ENCODE peak calls at places on chromosomes 7 and 10, in seven cellular contexts. X is mesendoderm, V is IMR-90, G is mesenchymal stem cell, Z is H1, R is H9, M is trophoblast cell. K is an unnamed sample.

GRCh38 chr7:57438244-57438643 is 11.7 kb upstream of the ZNF716 start:
- DNase-seq in X (no peak), V (no peak), G (no peak), Z (no peak), R (no peak), M (no peak), K (no peak)

GRCh38 chr7:104943502-104944343 is 70.3 kb upstream of the KMT2E start:
- DNase-seq in X (peak), V (no peak), G (no peak), Z (no peak), R (no peak), M (no peak), K (no peak)

GRCh38 chr7:2003931-2004812 is 228.6 kb downstream of the MAD1L1 start:
- DNase-seq in X (no peak), V (no peak), G (no peak), Z (no peak), R (peak), M (no peak), K (no peak)

GRCh38 chr10:131344747-131345146 is 33.2 kb upstream of the TCERG1L start:
- DNase-seq in X (no peak), V (no peak), G (no peak), Z (no peak), R (no peak), M (no peak), K (no peak)

GRCh38 chr7:43764039-43764789 is 5.7 kb downstream of the BLVRA start:
- DNase-seq in X (no peak), V (no peak), G (no peak), Z (peak), R (no peak), M (no peak), K (no peak)

GRCh38 chr10:8477300-8477699 is 422.8 kb downstream of the GATA3 start:
- DNase-seq in X (no peak), V (no peak), G (no peak), Z (no peak), R (no peak), M (no peak), K (no peak)

GRCh38 chr7:55087521-55087961 is 68.7 kb downstream of the EGFR start:
- DNase-seq in X (no peak), V (no peak), G (no peak), Z (no peak), R (no peak), M (no peak), K (no peak)

GRCh38 chr7:38438938-38439337 is 165.5 kb upstream of the TARP start:
- DNase-seq in X (no peak), V (no peak), G (no peak), Z (no peak), R (no peak), M (no peak), K (no peak)

GRCh38 chr10:101230185-101230917 is 1.1 kb upstream of the LBX1 start:
- DNase-seq in X (no peak), V (no peak), G (no peak), Z (no peak), R (no peak), M (no peak), K (no peak)

GRCh38 chr10:50552308-50552707 is 71.4 kb downstream of the SGMS1 start:
- DNase-seq in X (no peak), V (peak), G (peak), Z (no peak), R (no peak), M (no peak), K (no peak)

GRCh38 chr7:78039791-78040776 is 241.5 kb downstream of the PHTF2 start:
- DNase-seq in X (peak), V (no peak), G (no peak), Z (peak), R (peak), M (peak), K (peak)

GRCh38 chr7:154546946-154547587 is 455.9 kb downstream of the PAXIP1 start:
- DNase-seq in X (no peak), V (no peak), G (no peak), Z (no peak), R (no peak), M (no peak), K (no peak)

GRCh38 chr10:77160679-77161078 is 476.9 kb downstream of the KCNMA1 start:
- DNase-seq in X (no peak), V (peak), G (peak), Z (no peak), R (no peak), M (no peak), K (no peak)

GRCh38 chr7:138756591-138757222 is 41.1 kb upstream of the TMEM213 start:
- DNase-seq in X (no peak), V (no peak), G (no peak), Z (no peak), R (no peak), M (no peak), K (no peak)

GRCh38 chr10:118394557-118395194 is 52.6 kb upstream of the FAM204A start:
- DNase-seq in X (no peak), V (no peak), G (no peak), Z (no peak), R (no peak), M (no peak), K (no peak)

GRCh38 chr10:58627392-58627791 is 114.7 kb downstream of the BICC1 start:
- DNase-seq in X (no peak), V (no peak), G (no peak), Z (no peak), R (no peak), M (no peak), K (no peak)

GRCh38 chr10:34299105-34299611 is 515.9 kb downstream of the PARD3 start:
- DNase-seq in X (no peak), V (peak), G (peak), Z (no peak), R (no peak), M (no peak), K (no peak)

GRCh38 chr7:158815046-158815445 is 14.3 kb downstream of the ESYT2 start:
- DNase-seq in X (peak), V (peak), G (peak), Z (peak), R (peak), M (no peak), K (no peak)

GRCh38 chr10:137031-137430 is 1.8 kb downstream of the ZMYND11 start:
- DNase-seq in X (peak), V (peak), G (peak), Z (peak), R (peak), M (peak), K (no peak)

GRCh38 chr10:121926669-121927360 is 1.0 kb downstream of the ATE1 start:
- DNase-seq in X (no peak), V (no peak), G (peak), Z (no peak), R (no peak), M (no peak), K (peak)

GRCh38 chr7:100191775-100192174 is 14.1 kb downstream of the STAG3 start:
- DNase-seq in X (no peak), V (peak), G (peak), Z (no peak), R (no peak), M (no peak), K (no peak)

GRCh38 chr7:25124485-25125136 is 449 bp downstream of the CYCS start:
- DNase-seq in X (peak), V (no peak), G (no peak), Z (no peak), R (no peak), M (no peak), K (peak)

GRCh38 chr10:89426230-89426868 is 12.0 kb downstream of the IFIT5 start:
- DNase-seq in X (peak), V (peak), G (peak), Z (no peak), R (no peak), M (peak), K (peak)

GRCh38 chr7:106285801-106286492 is 1.2 kb upstream of the NAMPT start:
- DNase-seq in X (no peak), V (peak), G (no peak), Z (no peak), R (no peak), M (no peak), K (no peak)

GRCh38 chr10:48973065-48973464 is 33.4 kb upstream of the LRRC18 start:
- DNase-seq in X (no peak), V (peak), G (no peak), Z (no peak), R (no peak), M (no peak), K (no peak)

GRCh38 chr10:128306966-128307365 is 180.7 kb upstream of the MKI67 start:
- DNase-seq in X (no peak), V (no peak), G (no peak), Z (no peak), R (no peak), M (no peak), K (no peak)

GRCh38 chr7:27181176-27181520 is 3.9 kb downstream of the HOXA11 start:
- DNase-seq in X (no peak), V (no peak), G (no peak), Z (no peak), R (no peak), M (no peak), K (no peak)

GRCh38 chr7:44384586-44385383 is 59.4 kb upstream of the CAMK2B start:
- DNase-seq in X (no peak), V (no peak), G (no peak), Z (peak), R (peak), M (no peak), K (no peak)

GRCh38 chr10:131692686-131693334 is 208.0 kb upstream of the PPP2R2D start:
- DNase-seq in X (no peak), V (no peak), G (no peak), Z (no peak), R (no peak), M (no peak), K (no peak)

GRCh38 chr10:86662186-86663045 is 5.9 kb upstream of the LDB3 start:
- DNase-seq in X (no peak), V (no peak), G (no peak), Z (no peak), R (no peak), M (no peak), K (no peak)

GRCh38 chr10:86663576-86664369 is 4.5 kb upstream of the LDB3 start:
- DNase-seq in X (no peak), V (no peak), G (no peak), Z (no peak), R (no peak), M (no peak), K (no peak)

GRCh38 chr10:86664370-86665217 is 3.7 kb upstream of the LDB3 start:
- DNase-seq in X (peak), V (no peak), G (no peak), Z (no peak), R (no peak), M (no peak), K (no peak)

GRCh38 chr10:86661161-86662025 is 6.9 kb upstream of the LDB3 start:
- DNase-seq in X (no peak), V (peak), G (no peak), Z (no peak), R (no peak), M (no peak), K (no peak)

GRCh38 chr10:86663046-86663345 is 5.3 kb upstream of the LDB3 start:
- DNase-seq in X (peak), V (no peak), G (no peak), Z (no peak), R (peak), M (no peak), K (no peak)
- H2BK5ac ChIP-seq in X (no peak), V (no peak), G (no peak), Z (no peak), R (no peak), M (no peak), K (no peak)

GRCh38 chr7:35259555-35259954 is 5.7 kb upstream of the TBX20 start:
- DNase-seq in X (no peak), V (no peak), G (peak), Z (no peak), R (no peak), M (no peak), K (no peak)
- H3K27ac ChIP-seq in X (no peak), V (no peak), G (no peak), Z (no peak), R (no peak), M (no peak), K (no peak)

DNA sequence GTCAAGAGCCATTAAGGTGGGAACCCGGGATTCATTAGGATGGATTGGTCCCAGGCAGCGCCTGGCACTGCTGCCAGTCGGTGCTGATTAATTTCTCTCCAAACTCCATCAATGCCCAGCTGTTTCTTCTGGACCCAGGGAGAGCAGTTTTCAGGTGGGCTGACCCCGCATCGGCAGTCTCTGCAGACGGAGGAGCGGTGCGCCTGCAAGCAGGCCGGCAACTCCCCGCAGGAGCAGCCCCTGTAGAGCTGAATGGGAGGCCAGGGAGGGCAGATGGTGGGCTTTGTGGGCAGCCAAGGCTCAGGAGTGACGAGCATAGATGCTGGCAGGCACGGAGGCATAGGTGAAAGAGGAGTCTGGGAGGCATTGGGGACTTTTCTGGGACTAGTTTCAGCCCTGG is 56.5 kb downstream of the CDH23 start:
- DNase-seq in X (no peak), V (no peak), G (no peak), Z (no peak), R (no peak), M (no peak), K (no peak)
- H2BK5ac ChIP-seq in X (no peak), V (no peak), G (no peak), Z (no peak), R (no peak), M (no peak), K (no peak)

DNA sequence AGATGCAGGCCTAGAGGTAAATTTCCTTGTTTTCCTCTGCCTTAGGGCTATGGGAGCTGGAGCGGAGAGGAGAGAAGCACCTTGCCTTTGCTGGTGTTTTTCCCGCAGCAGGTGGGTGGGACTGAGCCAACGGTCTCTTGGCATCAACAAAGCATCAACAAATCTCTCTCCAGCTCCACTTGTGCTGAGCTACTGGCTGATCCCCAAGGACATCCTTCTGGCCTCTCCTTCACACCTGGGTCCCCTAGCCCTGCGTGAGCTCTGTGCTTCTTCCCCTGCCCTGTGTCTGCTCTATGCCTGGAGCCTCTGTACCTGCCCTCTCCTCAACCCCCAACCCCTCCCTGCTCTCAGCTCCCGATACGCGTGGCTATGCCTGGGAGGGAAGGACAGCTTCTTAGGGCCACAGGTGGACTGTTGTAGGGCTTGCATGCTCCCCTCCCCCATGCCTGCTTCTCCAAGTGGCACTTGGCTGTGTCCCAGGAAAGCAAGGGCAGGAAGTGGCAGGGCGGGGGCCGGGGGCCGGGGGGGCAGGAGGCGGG is 3.2 kb upstream of the CLDN4 start:
- DNase-seq in X (peak), V (no peak), G (no peak), Z (peak), R (peak), M (peak), K (no peak)
- H3K27ac ChIP-seq in X (no peak), V (no peak), G (no peak), Z (peak), R (peak), M (peak), K (no peak)

GRCh38 chr7:22952306-22953011 is 61.5 kb downstream of the HYCC1 start:
- DNase-seq in X (peak), V (no peak), G (no peak), Z (no peak), R (no peak), M (peak), K (peak)
- H2BK5ac ChIP-seq in X (no peak), V (no peak), G (no peak), Z (no peak), R (no peak), M (no peak), K (no peak)